ENCODE peak calls at places on chromosomes 1 and 21, in seven cellular contexts. H is transverse colon; T is tibial artery; E is CD4-positive, alpha-beta memory T cell; L is right cardiac atrium; W is CD8-positive, alpha-beta memory T cell; O is uterus. X is an unnamed sample. For H3K9me3, the result is how much of the 10 kb centered on the place peaks cover.

GRCh38 chr1:152167835-152168534 is 9.0 kb upstream of the RPTN start:
- DNase-seq in O (no peak), T (no peak), W (no peak), H (no peak), E (no peak), L (no peak), X (no peak)

GRCh38 chr1:208044568-208045241 is 133.8 kb upstream of the CD34 start:
- DNase-seq in T (no peak), W (no peak), L (peak), E (no peak), O (no peak), H (no peak), X (no peak)

GRCh38 chr1:154423303-154423987 is 18.3 kb downstream of the IL6R start:
- DNase-seq in L (no peak), W (no peak), T (no peak), H (no peak), E (no peak), O (no peak), X (no peak)

GRCh38 chr1:76279387-76279748 is 204.8 kb downstream of the ST6GALNAC3 start:
- DNase-seq in E (no peak), L (no peak), T (no peak), H (no peak), O (no peak), W (no peak), X (no peak)

GRCh38 chr21:42819861-42820512 is 59.4 kb downstream of the WDR4 start:
- DNase-seq in W (no peak), E (no peak), L (no peak), O (no peak), H (no peak), T (no peak), X (no peak)

GRCh38 chr1:147273409-147274307 is 31.2 kb downstream of the CHD1L start:
- DNase-seq in L (no peak), E (peak), H (no peak), W (peak), O (no peak), T (no peak), X (peak)

GRCh38 chr1:231099311-231099710 is 59.3 kb upstream of the FAM89A start:
- DNase-seq in W (no peak), T (no peak), H (no peak), E (no peak), L (no peak), O (no peak), X (no peak)

GRCh38 chr1:243470492-243470891 is 214.7 kb downstream of the SDCCAG8 start:
- DNase-seq in H (no peak), L (no peak), W (no peak), O (no peak), T (no peak), E (no peak), X (no peak)

GRCh38 chr1:1477206-1477605 is 5.6 kb downstream of the ATAD3B start:
- DNase-seq in L (no peak), W (no peak), T (no peak), H (no peak), E (no peak), O (no peak), X (no peak)

GRCh38 chr1:1482856-1483255 is 11.3 kb downstream of the ATAD3B start:
- DNase-seq in T (no peak), H (no peak), E (no peak), O (no peak), L (peak), W (no peak), X (no peak)

GRCh38 chr1:1483714-1484113 is 12.1 kb downstream of the ATAD3B start:
- DNase-seq in H (no peak), E (no peak), W (no peak), T (no peak), L (peak), O (no peak), X (no peak)

DNA sequence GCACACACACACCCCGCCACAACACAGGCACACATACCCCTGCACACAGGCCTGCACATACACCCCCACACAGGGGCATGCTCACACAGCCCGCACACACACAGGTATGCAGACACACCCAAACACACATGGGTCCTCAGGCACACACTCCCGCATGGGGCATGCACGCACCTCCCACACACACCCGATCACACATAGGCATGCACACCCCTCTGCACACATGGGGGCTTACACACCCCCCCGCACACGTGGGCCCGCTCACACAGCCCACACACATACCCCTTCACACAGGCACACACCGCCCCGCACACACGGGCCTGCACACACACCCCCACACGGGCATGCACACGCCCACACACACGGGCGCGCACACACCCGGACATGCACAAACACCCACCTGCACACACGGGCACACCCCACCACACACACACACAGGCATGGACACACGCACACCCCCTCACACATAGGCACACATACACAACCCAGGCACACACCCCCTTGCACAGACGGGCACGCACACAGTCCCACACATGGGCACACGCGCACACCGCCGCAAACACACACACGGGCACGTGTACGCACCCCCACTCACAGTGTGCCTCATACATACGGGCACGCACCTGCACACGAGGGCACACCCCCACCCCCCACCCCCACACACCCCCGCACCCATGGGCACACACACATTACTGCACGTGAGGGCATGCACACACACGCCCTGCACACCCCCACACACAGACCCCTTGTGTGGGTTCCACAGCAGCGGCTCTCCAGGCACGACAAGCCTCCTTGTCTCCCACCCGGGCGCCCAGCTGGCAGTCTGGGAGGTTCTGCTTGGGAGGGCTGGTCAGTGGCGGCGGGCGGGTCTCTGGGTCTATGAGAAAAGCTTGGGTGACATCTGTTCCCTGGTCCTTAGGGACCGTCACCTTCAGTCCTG is 8.2 kb downstream of the ATAD3B start:
- DNase-seq in T (no peak), L (no peak), E (no peak), O (no peak), H (no peak), W (no peak), X (no peak)
- H3K9me3 ChIP-seq in T (under half), L (under half), E (under half), O (under half), H (under half), W (under half), X (under half)

DNA sequence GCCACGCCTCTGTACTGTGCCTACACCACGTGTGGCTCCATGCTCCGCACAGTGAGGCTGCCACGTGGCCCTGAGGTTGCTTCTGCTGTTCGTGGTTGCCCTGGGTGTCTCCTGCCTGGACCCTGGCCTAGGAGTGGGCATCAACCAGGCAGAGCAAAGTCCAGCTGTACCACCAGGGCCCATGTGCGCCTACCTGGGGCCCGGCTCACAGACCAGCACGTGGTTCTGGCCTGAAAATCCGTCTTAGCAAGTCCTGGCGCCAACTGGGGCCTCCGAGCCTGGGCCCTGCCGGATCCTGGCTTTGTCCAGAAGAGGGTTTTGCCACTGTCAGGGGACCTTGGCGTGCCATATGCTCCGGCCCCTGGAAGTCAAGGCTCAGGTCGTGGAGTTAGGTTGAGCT is 107.1 kb upstream of the TTC34 start:
- DNase-seq in T (no peak), E (no peak), O (no peak), H (no peak), W (no peak), L (no peak), X (no peak)
- H3K9me3 ChIP-seq in T (under half), E (under half), O (under half), H (under half), W (under half), L (under half), X (under half)

DNA sequence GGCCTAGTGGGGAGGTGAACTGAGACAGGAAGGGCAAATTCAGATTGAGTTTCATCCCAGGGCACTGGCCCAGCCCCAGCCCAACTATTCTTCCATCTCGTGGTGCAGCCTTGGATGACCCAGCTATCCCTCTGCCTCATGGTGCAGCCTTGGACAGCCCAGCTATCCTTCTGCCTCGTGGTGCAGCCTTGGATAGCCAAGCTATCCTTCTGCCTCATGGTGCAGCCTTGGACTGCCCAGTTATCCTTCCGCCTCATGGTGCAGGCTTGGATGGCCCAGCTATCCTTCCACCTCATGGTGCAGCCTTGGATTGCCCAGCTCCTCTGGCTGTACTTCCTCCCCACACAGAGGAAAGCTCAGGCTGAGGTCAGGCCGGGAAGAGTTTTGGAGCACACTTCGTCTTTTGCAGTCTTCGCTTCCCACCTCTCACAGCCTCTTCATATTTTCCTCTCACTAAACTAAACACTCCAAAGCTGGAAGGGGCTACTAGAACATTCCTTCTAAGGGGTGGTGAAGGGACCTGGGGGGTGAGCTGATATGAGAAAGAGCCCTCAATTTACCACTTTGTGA is 69.8 kb upstream of the TTC34 start:
- DNase-seq in E (no peak), W (no peak), H (no peak), O (no peak), L (no peak), T (no peak), X (no peak)
- H3K9me3 ChIP-seq in E (under half), W (under half), H (under half), O (under half), L (under half), T (under half), X (under half)

GRCh38 chr21:7952648-7953047 is 2568.7 kb upstream of the TPTE start:
- DNase-seq in E (no peak), H (no peak), O (no peak), L (no peak), T (no peak), W (no peak), X (no peak)
- H3K9me3 ChIP-seq in E (under half), H (half or more), O (under half), L (under half), T (half or more), W (half or more), X (half or more)

GRCh38 chr1:1947493-1947892 is 28.4 kb upstream of the TMEM52 start:
- DNase-seq in O (no peak), H (no peak), L (peak), E (no peak), W (no peak), T (no peak), X (no peak)

GRCh38 chr1:1945782-1946393 is 26.8 kb upstream of the TMEM52 start:
- DNase-seq in W (no peak), H (no peak), T (no peak), E (no peak), L (peak), O (no peak), X (no peak)

GRCh38 chr1:1946540-1946939 is 27.5 kb upstream of the TMEM52 start:
- DNase-seq in L (peak), W (no peak), O (peak), E (no peak), H (no peak), T (no peak), X (no peak)

GRCh38 chr1:1950940-1951339 is 31.9 kb upstream of the TMEM52 start:
- DNase-seq in T (no peak), H (no peak), O (no peak), L (no peak), W (no peak), E (no peak), X (no peak)

DNA sequence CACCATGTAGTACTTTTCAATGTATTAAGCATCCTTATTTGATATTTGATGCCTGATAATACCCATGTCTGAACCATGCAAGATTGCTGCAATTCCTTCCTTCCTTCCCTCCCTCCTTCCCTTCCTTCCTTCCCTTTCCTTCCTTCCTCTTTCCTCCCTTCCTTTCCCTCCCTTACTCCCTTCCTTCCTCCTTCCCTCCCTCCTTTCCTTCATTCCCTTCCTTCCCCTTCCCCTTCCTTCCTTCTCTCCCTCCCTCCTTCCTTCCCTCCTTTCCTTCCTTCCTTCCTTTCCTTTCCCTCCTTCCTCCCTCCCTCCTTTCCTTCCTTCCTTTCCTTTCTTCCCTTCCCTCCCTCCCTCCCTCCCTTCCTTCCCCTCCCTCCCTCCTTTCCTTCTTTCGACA is 29.7 kb upstream of the TMEM52 start:
- DNase-seq in L (no peak), H (no peak), W (no peak), T (no peak), O (no peak), E (no peak), X (no peak)
- H3K9me3 ChIP-seq in L (under half), H (under half), W (under half), T (under half), O (under half), E (under half), X (under half)

GRCh38 chr21:28431527-28432200 is 561.0 kb downstream of the LTN1 start:
- DNase-seq in O (no peak), H (no peak), W (no peak), E (no peak), L (no peak), T (no peak), X (no peak)
- H3K9me3 ChIP-seq in O (under half), H (under half), W (under half), E (under half), L (under half), T (under half), X (under half)

GRCh38 chr21:7951854-7952519 is 2569.4 kb upstream of the TPTE start:
- DNase-seq in E (no peak), H (no peak), T (no peak), O (no peak), L (no peak), W (no peak), X (no peak)

GRCh38 chr21:7953058-7953457 is 2568.3 kb upstream of the TPTE start:
- DNase-seq in O (no peak), H (no peak), L (no peak), E (no peak), T (no peak), W (no peak), X (no peak)

GRCh38 chr21:7947422-7947821 is 2574.0 kb upstream of the TPTE start:
- DNase-seq in O (no peak), T (no peak), H (no peak), W (no peak), L (no peak), E (no peak), X (no peak)
- H3K9me3 ChIP-seq in O (under half), T (half or more), H (half or more), W (half or more), L (under half), E (under half), X (half or more)

GRCh38 chr1:160534823-160535605 is 12.0 kb upstream of the SLAMF6 start:
- DNase-seq in O (no peak), H (no peak), E (no peak), T (no peak), L (no peak), W (no peak), X (no peak)
- H3K9me3 ChIP-seq in O (under half), H (under half), E (under half), T (under half), L (under half), W (under half), X (under half)

GRCh38 chr1:79155991-79156390 is 149.5 kb upstream of the ADGRL4 start:
- DNase-seq in O (no peak), E (no peak), L (no peak), W (no peak), T (no peak), H (no peak), X (no peak)
- H3K9me3 ChIP-seq in O (under half), E (under half), L (under half), W (under half), T (under half), H (under half), X (under half)